ENCODE peak calls at places on chromosomes 2 and 18, in nine cellular contexts. L is endothelial cell of umbilical vein; R is activated CD8-positive, alpha-beta memory T cell treated with anti-CD3 and anti-CD28 coated beads for 1 hour; Z is stimulated activated CD4-positive, alpha-beta T cell treated with anti-CD3 and anti-CD28 coated beads, Interleukin-12 subunit alpha, Interleukin-12 subunit beta, amount 100 ng/mL, for 24 hours; O is GM19239; D is stimulated activated CD8-positive, alpha-beta memory T cell treated with anti-CD3 and anti-CD28 coated beads, Interleukin-7, amount 100 ng/mL, for 4 hours; H is GM12878; X is WERI-Rb-1; I is NCI-H1105. K is an unnamed sample.

GRCh38 chr2:88597168-88597567 is 30.1 kb downstream of the EIF2AK3 start:
- DNase-seq in Z (no peak), X (no peak), I (no peak), L (no peak), O (no peak), D (no peak), R (no peak), H (no peak), K (no peak)

GRCh38 chr2:125553768-125554167 is 1102.2 kb upstream of the GYPC start:
- DNase-seq in Z (no peak), L (no peak), D (no peak), I (no peak), O (no peak), R (no peak), H (no peak), X (peak; percentile 9), K (no peak)

GRCh38 chr2:25756444-25757022 is 83.2 kb upstream of the DTNB start:
- DNase-seq in H (no peak), O (no peak), I (no peak), X (no peak), D (no peak), L (no peak), Z (no peak), R (no peak), K (no peak)

GRCh38 chr2:75595541-75596395 is 35.0 kb upstream of the EVA1A start:
- DNase-seq in X (no peak), I (no peak), Z (no peak), L (peak; percentile 64), O (no peak), R (no peak), D (no peak), H (no peak), K (peak; percentile 68)

GRCh38 chr2:160225722-160226121 is 25.6 kb upstream of the ITGB6 start:
- DNase-seq in L (no peak), I (peak; percentile 88), H (no peak), X (no peak), O (no peak), D (no peak), R (no peak), Z (no peak), K (no peak)

GRCh38 chr2:27126252-27126710 is 2.7 kb downstream of the ABHD1 start:
- DNase-seq in Z (no peak), D (no peak), O (no peak), R (no peak), I (no peak), H (no peak), L (no peak), X (no peak), K (no peak)

GRCh38 chr2:180056367-180057118 is 49.4 kb upstream of the CWC22 start:
- DNase-seq in I (no peak), X (no peak), R (no peak), L (no peak), H (no peak), Z (no peak), D (no peak), O (no peak), K (no peak)

GRCh38 chr2:120415728-120416509 is 70.0 kb downstream of the INHBB start:
- DNase-seq in R (no peak), H (no peak), Z (no peak), I (no peak), X (no peak), O (no peak), D (no peak), L (no peak), K (no peak)

GRCh38 chr18:31112804-31113203 is 10.6 kb upstream of the DSC2 start:
- DNase-seq in R (no peak), I (no peak), L (no peak), Z (no peak), O (no peak), D (no peak), X (no peak), H (no peak), K (no peak)

GRCh38 chr18:72541871-72542690 is 2.1 kb downstream of the CBLN2 start:
- DNase-seq in D (no peak), O (no peak), I (peak; percentile 29), X (peak; percentile 47), L (no peak), H (no peak), R (no peak), Z (no peak), K (peak; percentile 11)

GRCh38 chr2:120400546-120400945 is 54.6 kb downstream of the INHBB start:
- DNase-seq in L (no peak), H (no peak), Z (no peak), I (no peak), D (no peak), R (no peak), O (no peak), X (no peak), K (no peak)

GRCh38 chr2:178865999-178866398 is 58.8 kb upstream of the TTN start:
- DNase-seq in X (no peak), O (no peak), L (no peak), Z (no peak), D (no peak), H (no peak), R (no peak), I (no peak), K (no peak)

GRCh38 chr2:121450301-121450700 is 80.4 kb upstream of the RNU4ATAC start:
- DNase-seq in D (no peak), X (no peak), H (no peak), I (no peak), L (no peak), Z (no peak), O (no peak), R (no peak), K (no peak)

GRCh38 chr18:51054764-51055163 is 24.8 kb downstream of the SMAD4 start:
- DNase-seq in H (no peak), Z (no peak), D (no peak), I (no peak), O (no peak), R (no peak), L (no peak), X (no peak), K (no peak)

GRCh38 chr2:149070681-149071355 is 32.3 kb downstream of the LYPD6B start:
- DNase-seq in X (no peak), Z (no peak), O (no peak), R (no peak), D (no peak), L (no peak), H (no peak), I (no peak), K (no peak)

K was measured in lung microvascular endothelial cell.